ENCODE peak calls at places on chromosome 5, in ten cellular contexts. One of them, this sample, is unnamed.

GRCh38 chr5:168390491-168390890 is 95.8 kb upstream of the RARS1 start:
- DNase-seq in RPMI7951: no peak
- DNase-seq in erythroblast: no peak
- DNase-seq in endodermal cell: no peak
- DNase-seq in NCI-H345: no peak
- DNase-seq in T follicular helper cell: no peak
- DNase-seq in activated CD8-positive, alpha-beta T cell treated with anti-CD3 and anti-CD28 coated beads for 36 hours: no peak
- DNase-seq in NCI-H2081: no peak
- DNase-seq in cerebellar cortex: no peak
- DNase-seq in GM04503: no peak
- DNase-seq in this sample: no peak

GRCh38 chr5:139494832-139495231 is 12.3 kb upstream of the STING1 start:
- DNase-seq in RPMI7951: no peak
- DNase-seq in erythroblast: no peak
- DNase-seq in endodermal cell: no peak
- DNase-seq in NCI-H345: no peak
- DNase-seq in T follicular helper cell: no peak
- DNase-seq in activated CD8-positive, alpha-beta T cell treated with anti-CD3 and anti-CD28 coated beads for 36 hours: no peak
- DNase-seq in NCI-H2081: no peak
- DNase-seq in cerebellar cortex: no peak
- DNase-seq in GM04503: peak
- DNase-seq in this sample: no peak

GRCh38 chr5:178386532-178386931 is 153.9 kb upstream of the PHYKPL start:
- DNase-seq in RPMI7951: no peak
- DNase-seq in erythroblast: no peak
- DNase-seq in endodermal cell: no peak
- DNase-seq in NCI-H345: no peak
- DNase-seq in T follicular helper cell: no peak
- DNase-seq in activated CD8-positive, alpha-beta T cell treated with anti-CD3 and anti-CD28 coated beads for 36 hours: no peak
- DNase-seq in NCI-H2081: no peak
- DNase-seq in cerebellar cortex: no peak
- DNase-seq in GM04503: no peak
- DNase-seq in this sample: no peak

GRCh38 chr5:76291305-76292077 is 111.6 kb upstream of the IQGAP2 start:
- DNase-seq in RPMI7951: no peak
- DNase-seq in erythroblast: no peak
- DNase-seq in endodermal cell: no peak
- DNase-seq in NCI-H345: peak
- DNase-seq in T follicular helper cell: no peak
- DNase-seq in activated CD8-positive, alpha-beta T cell treated with anti-CD3 and anti-CD28 coated beads for 36 hours: no peak
- DNase-seq in NCI-H2081: no peak
- DNase-seq in cerebellar cortex: no peak
- DNase-seq in GM04503: no peak
- DNase-seq in this sample: no peak

GRCh38 chr5:173670791-173671120 is 54.3 kb upstream of the BOD1 start:
- DNase-seq in RPMI7951: no peak
- DNase-seq in erythroblast: no peak
- DNase-seq in endodermal cell: no peak
- DNase-seq in NCI-H345: no peak
- DNase-seq in T follicular helper cell: no peak
- DNase-seq in activated CD8-positive, alpha-beta T cell treated with anti-CD3 and anti-CD28 coated beads for 36 hours: no peak
- DNase-seq in NCI-H2081: no peak
- DNase-seq in cerebellar cortex: peak
- DNase-seq in GM04503: no peak
- DNase-seq in this sample: no peak

GRCh38 chr5:163727028-163727427 is 221.6 kb downstream of the MAT2B start:
- DNase-seq in RPMI7951: peak
- DNase-seq in erythroblast: no peak
- DNase-seq in endodermal cell: no peak
- DNase-seq in NCI-H345: no peak
- DNase-seq in T follicular helper cell: no peak
- DNase-seq in activated CD8-positive, alpha-beta T cell treated with anti-CD3 and anti-CD28 coated beads for 36 hours: no peak
- DNase-seq in NCI-H2081: no peak
- DNase-seq in cerebellar cortex: no peak
- DNase-seq in GM04503: no peak
- DNase-seq in this sample: no peak

GRCh38 chr5:98557921-98558320 is 215.5 kb upstream of the RGMB start:
- DNase-seq in RPMI7951: no peak
- DNase-seq in erythroblast: no peak
- DNase-seq in endodermal cell: no peak
- DNase-seq in NCI-H345: no peak
- DNase-seq in T follicular helper cell: no peak
- DNase-seq in activated CD8-positive, alpha-beta T cell treated with anti-CD3 and anti-CD28 coated beads for 36 hours: no peak
- DNase-seq in NCI-H2081: no peak
- DNase-seq in cerebellar cortex: no peak
- DNase-seq in GM04503: no peak
- DNase-seq in this sample: no peak

GRCh38 chr5:87645241-87645640 is 232.5 kb upstream of the CCNH start:
- DNase-seq in RPMI7951: no peak
- DNase-seq in erythroblast: no peak
- DNase-seq in endodermal cell: no peak
- DNase-seq in NCI-H345: no peak
- DNase-seq in T follicular helper cell: no peak
- DNase-seq in activated CD8-positive, alpha-beta T cell treated with anti-CD3 and anti-CD28 coated beads for 36 hours: no peak
- DNase-seq in NCI-H2081: peak
- DNase-seq in cerebellar cortex: no peak
- DNase-seq in GM04503: no peak
- DNase-seq in this sample: no peak

GRCh38 chr5:128673970-128674369 is 135.9 kb upstream of the FBN2 start:
- DNase-seq in RPMI7951: no peak
- DNase-seq in erythroblast: no peak
- DNase-seq in endodermal cell: peak
- DNase-seq in NCI-H345: no peak
- DNase-seq in T follicular helper cell: no peak
- DNase-seq in activated CD8-positive, alpha-beta T cell treated with anti-CD3 and anti-CD28 coated beads for 36 hours: no peak
- DNase-seq in NCI-H2081: no peak
- DNase-seq in cerebellar cortex: no peak
- DNase-seq in GM04503: no peak
- DNase-seq in this sample: no peak

GRCh38 chr5:126927424-126927823 is 102.9 kb downstream of the MARCHF3 start:
- DNase-seq in RPMI7951: no peak
- DNase-seq in erythroblast: no peak
- DNase-seq in endodermal cell: no peak
- DNase-seq in NCI-H345: no peak
- DNase-seq in T follicular helper cell: no peak
- DNase-seq in activated CD8-positive, alpha-beta T cell treated with anti-CD3 and anti-CD28 coated beads for 36 hours: no peak
- DNase-seq in NCI-H2081: no peak
- DNase-seq in cerebellar cortex: no peak
- DNase-seq in GM04503: no peak
- DNase-seq in this sample: no peak

GRCh38 chr5:125912028-125912427 is 511.2 kb upstream of the GRAMD2B start:
- DNase-seq in RPMI7951: no peak
- DNase-seq in erythroblast: no peak
- DNase-seq in endodermal cell: no peak
- DNase-seq in NCI-H345: no peak
- DNase-seq in T follicular helper cell: no peak
- DNase-seq in activated CD8-positive, alpha-beta T cell treated with anti-CD3 and anti-CD28 coated beads for 36 hours: no peak
- DNase-seq in NCI-H2081: no peak
- DNase-seq in cerebellar cortex: no peak
- DNase-seq in GM04503: no peak
- DNase-seq in this sample: no peak

GRCh38 chr5:79843450-79844388 is 147.3 kb downstream of the MTX3 start:
- DNase-seq in RPMI7951: no peak
- DNase-seq in erythroblast: no peak
- DNase-seq in endodermal cell: peak
- DNase-seq in NCI-H345: no peak
- DNase-seq in T follicular helper cell: no peak
- DNase-seq in activated CD8-positive, alpha-beta T cell treated with anti-CD3 and anti-CD28 coated beads for 36 hours: no peak
- DNase-seq in NCI-H2081: no peak
- DNase-seq in cerebellar cortex: no peak
- DNase-seq in GM04503: no peak
- DNase-seq in this sample: no peak

GRCh38 chr5:68225188-68225910 is 9.8 kb downstream of the PIK3R1 start:
- DNase-seq in RPMI7951: peak
- DNase-seq in erythroblast: no peak
- DNase-seq in endodermal cell: no peak
- DNase-seq in NCI-H345: peak
- DNase-seq in T follicular helper cell: no peak
- DNase-seq in activated CD8-positive, alpha-beta T cell treated with anti-CD3 and anti-CD28 coated beads for 36 hours: no peak
- DNase-seq in NCI-H2081: no peak
- DNase-seq in cerebellar cortex: no peak
- DNase-seq in GM04503: no peak
- DNase-seq in this sample: no peak

GRCh38 chr5:26889810-26890209 is 148.6 kb downstream of the CDH9 start:
- DNase-seq in RPMI7951: no peak
- DNase-seq in erythroblast: no peak
- DNase-seq in endodermal cell: no peak
- DNase-seq in NCI-H345: peak
- DNase-seq in T follicular helper cell: no peak
- DNase-seq in activated CD8-positive, alpha-beta T cell treated with anti-CD3 and anti-CD28 coated beads for 36 hours: no peak
- DNase-seq in NCI-H2081: peak
- DNase-seq in cerebellar cortex: no peak
- DNase-seq in GM04503: no peak
- DNase-seq in this sample: no peak

GRCh38 chr5:107551088-107551487 is 119.6 kb downstream of the EFNA5 start:
- DNase-seq in RPMI7951: no peak
- DNase-seq in erythroblast: no peak
- DNase-seq in endodermal cell: no peak
- DNase-seq in NCI-H345: no peak
- DNase-seq in T follicular helper cell: no peak
- DNase-seq in activated CD8-positive, alpha-beta T cell treated with anti-CD3 and anti-CD28 coated beads for 36 hours: no peak
- DNase-seq in NCI-H2081: no peak
- DNase-seq in cerebellar cortex: no peak
- DNase-seq in GM04503: no peak
- DNase-seq in this sample: no peak

GRCh38 chr5:113574417-113574816 is 60.9 kb downstream of the YTHDC2 start:
- DNase-seq in RPMI7951: peak
- DNase-seq in erythroblast: peak
- DNase-seq in endodermal cell: no peak
- DNase-seq in NCI-H345: no peak
- DNase-seq in T follicular helper cell: no peak
- DNase-seq in activated CD8-positive, alpha-beta T cell treated with anti-CD3 and anti-CD28 coated beads for 36 hours: no peak
- DNase-seq in NCI-H2081: no peak
- DNase-seq in cerebellar cortex: peak
- DNase-seq in GM04503: peak
- DNase-seq in this sample: no peak

GRCh38 chr5:171840701-171841522 is 55.3 kb downstream of the SMIM23 start:
- DNase-seq in RPMI7951: no peak
- DNase-seq in erythroblast: peak
- DNase-seq in endodermal cell: no peak
- DNase-seq in NCI-H345: no peak
- DNase-seq in T follicular helper cell: no peak
- DNase-seq in activated CD8-positive, alpha-beta T cell treated with anti-CD3 and anti-CD28 coated beads for 36 hours: no peak
- DNase-seq in NCI-H2081: no peak
- DNase-seq in cerebellar cortex: no peak
- DNase-seq in GM04503: no peak
- DNase-seq in this sample: no peak

GRCh38 chr5:169805937-169806700 is 169.0 kb downstream of the DOCK2 start:
- DNase-seq in RPMI7951: no peak
- DNase-seq in erythroblast: no peak
- DNase-seq in endodermal cell: no peak
- DNase-seq in NCI-H345: no peak
- DNase-seq in T follicular helper cell: no peak
- DNase-seq in activated CD8-positive, alpha-beta T cell treated with anti-CD3 and anti-CD28 coated beads for 36 hours: no peak
- DNase-seq in NCI-H2081: no peak
- DNase-seq in cerebellar cortex: no peak
- DNase-seq in GM04503: no peak
- DNase-seq in this sample: no peak

GRCh38 chr5:100827481-100827889 is 75.6 kb downstream of the ST8SIA4 start:
- DNase-seq in RPMI7951: peak
- DNase-seq in erythroblast: peak
- DNase-seq in endodermal cell: no peak
- DNase-seq in NCI-H345: peak
- DNase-seq in T follicular helper cell: no peak
- DNase-seq in activated CD8-positive, alpha-beta T cell treated with anti-CD3 and anti-CD28 coated beads for 36 hours: no peak
- DNase-seq in NCI-H2081: peak
- DNase-seq in cerebellar cortex: no peak
- DNase-seq in GM04503: no peak
- DNase-seq in this sample: no peak

GRCh38 chr5:143812085-143812705 is at the start of gene HMHB1:
- DNase-seq in RPMI7951: no peak
- DNase-seq in erythroblast: no peak
- DNase-seq in endodermal cell: no peak
- DNase-seq in NCI-H345: no peak
- DNase-seq in T follicular helper cell: no peak
- DNase-seq in activated CD8-positive, alpha-beta T cell treated with anti-CD3 and anti-CD28 coated beads for 36 hours: peak
- DNase-seq in NCI-H2081: peak
- DNase-seq in cerebellar cortex: no peak
- DNase-seq in GM04503: no peak
- DNase-seq in this sample: no peak

GRCh38 chr5:73484511-73484910 is 13.7 kb upstream of the BTF3 start:
- DNase-seq in RPMI7951: no peak
- DNase-seq in erythroblast: no peak
- DNase-seq in endodermal cell: no peak
- DNase-seq in NCI-H345: no peak
- DNase-seq in T follicular helper cell: no peak
- DNase-seq in activated CD8-positive, alpha-beta T cell treated with anti-CD3 and anti-CD28 coated beads for 36 hours: no peak
- DNase-seq in NCI-H2081: no peak
- DNase-seq in cerebellar cortex: no peak
- DNase-seq in GM04503: no peak
- DNase-seq in this sample: no peak

GRCh38 chr5:34552129-34552528 is 104.0 kb upstream of the RAI14 start:
- DNase-seq in RPMI7951: no peak
- DNase-seq in erythroblast: no peak
- DNase-seq in endodermal cell: no peak
- DNase-seq in NCI-H345: no peak
- DNase-seq in T follicular helper cell: no peak
- DNase-seq in activated CD8-positive, alpha-beta T cell treated with anti-CD3 and anti-CD28 coated beads for 36 hours: no peak
- DNase-seq in NCI-H2081: no peak
- DNase-seq in cerebellar cortex: peak
- DNase-seq in GM04503: no peak
- DNase-seq in this sample: no peak

GRCh38 chr5:79456890-79457583 is 56.9 kb downstream of the HOMER1 start:
- DNase-seq in RPMI7951: no peak
- DNase-seq in erythroblast: no peak
- DNase-seq in endodermal cell: no peak
- DNase-seq in NCI-H345: no peak
- DNase-seq in T follicular helper cell: no peak
- DNase-seq in activated CD8-positive, alpha-beta T cell treated with anti-CD3 and anti-CD28 coated beads for 36 hours: no peak
- DNase-seq in NCI-H2081: no peak
- DNase-seq in cerebellar cortex: no peak
- DNase-seq in GM04503: no peak
- DNase-seq in this sample: no peak

GRCh38 chr5:91189480-91190332 is 193.4 kb downstream of the ARRDC3 start:
- DNase-seq in RPMI7951: peak
- DNase-seq in erythroblast: no peak
- DNase-seq in endodermal cell: peak
- DNase-seq in NCI-H345: no peak
- DNase-seq in T follicular helper cell: no peak
- DNase-seq in activated CD8-positive, alpha-beta T cell treated with anti-CD3 and anti-CD28 coated beads for 36 hours: no peak
- DNase-seq in NCI-H2081: no peak
- DNase-seq in cerebellar cortex: no peak
- DNase-seq in GM04503: peak
- DNase-seq in this sample: no peak

GRCh38 chr5:45252991-45253390 is 443.2 kb downstream of the HCN1 start:
- DNase-seq in RPMI7951: peak
- DNase-seq in erythroblast: no peak
- DNase-seq in endodermal cell: no peak
- DNase-seq in NCI-H345: no peak
- DNase-seq in T follicular helper cell: no peak
- DNase-seq in activated CD8-positive, alpha-beta T cell treated with anti-CD3 and anti-CD28 coated beads for 36 hours: no peak
- DNase-seq in NCI-H2081: no peak
- DNase-seq in cerebellar cortex: no peak
- DNase-seq in GM04503: no peak
- DNase-seq in this sample: no peak

GRCh38 chr5:172716796-172717313 is 54.1 kb downstream of the DUSP1 start:
- DNase-seq in RPMI7951: peak
- DNase-seq in erythroblast: peak
- DNase-seq in endodermal cell: peak
- DNase-seq in NCI-H345: peak
- DNase-seq in T follicular helper cell: peak
- DNase-seq in activated CD8-positive, alpha-beta T cell treated with anti-CD3 and anti-CD28 coated beads for 36 hours: peak
- DNase-seq in NCI-H2081: peak
- DNase-seq in cerebellar cortex: peak
- DNase-seq in GM04503: peak
- DNase-seq in this sample: peak

GRCh38 chr5:55324815-55325418 is 17.1 kb downstream of the MTREX start:
- DNase-seq in RPMI7951: peak
- DNase-seq in erythroblast: peak
- DNase-seq in endodermal cell: no peak
- DNase-seq in NCI-H345: peak
- DNase-seq in T follicular helper cell: no peak
- DNase-seq in activated CD8-positive, alpha-beta T cell treated with anti-CD3 and anti-CD28 coated beads for 36 hours: no peak
- DNase-seq in NCI-H2081: peak
- DNase-seq in cerebellar cortex: peak
- DNase-seq in GM04503: peak
- DNase-seq in this sample: no peak

GRCh38 chr5:139688088-139688702 is 40.0 kb downstream of the CXXC5 start:
- DNase-seq in RPMI7951: no peak
- DNase-seq in erythroblast: no peak
- DNase-seq in endodermal cell: peak
- DNase-seq in NCI-H345: no peak
- DNase-seq in T follicular helper cell: no peak
- DNase-seq in activated CD8-positive, alpha-beta T cell treated with anti-CD3 and anti-CD28 coated beads for 36 hours: no peak
- DNase-seq in NCI-H2081: no peak
- DNase-seq in cerebellar cortex: no peak
- DNase-seq in GM04503: no peak
- DNase-seq in this sample: no peak

This sample was measured in T-helper 1 cell.